ENCODE peak calls at places on chromosome 5, in four cellular contexts. D, K, T and J are unnamed samples.

GRCh38 chr5:75668988-75669760 is 48.1 kb downstream of the POC5 start:
- DNase-seq in D (no peak), K (no peak), T (peak; percentile 29), J (peak; percentile 61)

GRCh38 chr5:103362211-103362610 is 103.6 kb downstream of the MACIR start:
- DNase-seq in D (peak; percentile 69), K (no peak), T (no peak), J (no peak)

GRCh38 chr5:4017076-4017803 is 421.6 kb downstream of the IRX1 start:
- DNase-seq in D (no peak), K (no peak), T (no peak), J (no peak)

GRCh38 chr5:106306313-106307028 is 1364.3 kb downstream of the EFNA5 start:
- DNase-seq in D (no peak), K (no peak), T (no peak), J (no peak)

GRCh38 chr5:52560366-52560765 is 227.3 kb upstream of the ITGA1 start:
- DNase-seq in D (peak; percentile 33), K (no peak), T (no peak), J (no peak)

GRCh38 chr5:9479361-9479760 is 66.5 kb downstream of the SEMA5A start:
- DNase-seq in D (no peak), K (no peak), T (no peak), J (no peak)

GRCh38 chr5:119302916-119303897 is 52.6 kb upstream of the TNFAIP8 start:
- DNase-seq in D (peak; percentile 98), K (no peak), T (peak; percentile 23), J (peak; percentile 60)

GRCh38 chr5:148491793-148492184 is 108.0 kb downstream of the FBXO38 start:
- DNase-seq in D (no peak), K (no peak), T (no peak), J (no peak)

GRCh38 chr5:172598251-172599203 is 42.5 kb upstream of the NEURL1B start:
- DNase-seq in D (no peak), K (no peak), T (no peak), J (no peak)

GRCh38 chr5:126477681-126478117 is 54.5 kb downstream of the GRAMD2B start:
- DNase-seq in D (no peak), K (no peak), T (no peak), J (no peak)

GRCh38 chr5:107526263-107526937 is 144.3 kb downstream of the EFNA5 start:
- DNase-seq in D (no peak), K (no peak), T (no peak), J (no peak)

GRCh38 chr5:128258387-128258786 is 174.8 kb downstream of the SLC12A2 start:
- DNase-seq in D (no peak), K (no peak), T (no peak), J (no peak)

GRCh38 chr5:154395407-154396106 is 50.2 kb upstream of the SAP30L start:
- DNase-seq in D (no peak), K (peak; percentile 38), T (no peak), J (peak; percentile 90)

GRCh38 chr5:16980983-16981382 is 44.9 kb upstream of the MYO10 start:
- DNase-seq in D (no peak), K (no peak), T (no peak), J (no peak)

DNA sequence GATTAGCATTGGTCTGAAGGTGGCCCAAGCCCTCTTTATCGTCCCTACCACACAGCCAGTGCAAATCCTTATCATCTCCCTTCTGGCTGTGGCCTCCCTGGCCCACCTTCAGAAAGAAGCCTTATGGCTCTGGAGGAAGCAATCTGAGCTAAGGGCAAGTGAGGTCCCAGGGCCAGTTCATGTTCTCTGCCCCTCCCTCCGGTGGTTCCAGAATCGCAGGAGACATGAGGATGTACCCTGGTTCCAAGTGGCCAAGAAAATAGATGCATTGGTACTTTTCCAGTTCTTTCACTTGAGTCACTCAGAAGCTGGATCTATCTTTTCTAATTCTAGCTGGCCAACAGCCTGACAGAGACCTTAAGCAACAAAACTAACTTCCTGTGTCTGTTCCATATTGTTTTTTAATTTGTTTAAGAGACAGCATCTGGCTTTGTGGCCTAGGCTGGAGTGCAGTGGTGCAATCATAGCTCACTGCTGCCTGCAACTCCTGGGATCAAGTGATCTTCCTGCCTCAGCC is 60.7 kb downstream of the LHFPL2 start:
- DNase-seq in D (peak; percentile 80), K (no peak), T (no peak), J (no peak)
- H3K4me1 ChIP-seq in D (peaks cover 35% of the 10 kb centered on the region), K (peaks cover 25% of the 10 kb centered on the region), T (peaks cover 6% of the 10 kb centered on the region), J (peaks cover 57% of the 10 kb centered on the region)

GRCh38 chr5:93586948-93587918 is 4.2 kb downstream of the NR2F1 start:
- DNase-seq in D (peak; percentile 82), K (no peak), T (no peak), J (no peak)
- H3K4me3 ChIP-seq in D (peak overlapping the region; percentile 99), K (no peak overlapping the region), T (no peak overlapping the region), J (peak overlapping the region; percentile 91)

DNA sequence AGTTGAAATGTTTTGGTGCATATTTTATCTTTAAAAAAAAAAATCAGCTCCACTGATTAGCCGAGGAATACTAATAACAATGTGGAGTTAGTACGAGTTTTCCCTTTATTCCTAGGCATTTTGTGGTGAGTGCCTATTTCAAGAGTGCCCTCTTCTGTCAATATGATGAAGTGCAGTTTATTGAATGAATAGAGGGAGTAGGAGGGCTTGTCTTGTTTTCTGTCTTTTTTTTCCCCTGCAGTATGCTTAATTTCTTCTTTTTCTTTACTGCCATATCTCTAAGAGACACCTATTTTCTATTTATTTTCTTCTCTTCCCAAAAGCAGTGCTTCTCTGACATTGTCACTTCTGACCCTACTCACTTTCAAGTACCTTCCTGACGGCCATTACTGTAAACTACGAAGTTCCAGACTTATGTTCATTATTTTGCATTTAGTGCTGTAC is 169.6 kb upstream of the PITX1 start:
- DNase-seq in D (no peak), K (no peak), T (no peak), J (no peak)
- TF ChIP-seq CTCF in D (peak; percentile 5), K (peak; percentile 36), T (peak; percentile 48), J (peak; percentile 66)

DNA sequence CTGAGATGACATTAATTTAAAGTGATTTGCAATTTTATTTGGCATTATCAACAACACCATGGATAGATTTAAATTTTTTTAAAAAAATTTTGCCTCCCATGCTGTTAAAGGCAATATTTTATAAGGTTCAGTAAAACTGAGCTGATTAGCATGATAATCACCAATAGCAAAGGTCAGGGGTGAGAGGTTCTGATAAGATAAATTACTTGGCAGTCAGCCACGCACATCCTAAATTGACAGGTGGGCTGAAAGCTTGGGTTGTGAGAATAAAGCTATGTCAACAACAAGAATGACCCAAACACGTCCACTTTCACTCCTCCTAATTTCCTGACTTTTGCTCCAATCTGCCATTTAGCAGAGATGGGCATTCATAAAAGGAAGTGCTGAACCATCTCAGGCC is 127.1 kb downstream of the LHFPL2 start:
- DNase-seq in D (no peak), K (no peak), T (no peak), J (no peak)
- H3K4me1 ChIP-seq in D (peaks cover 21% of the 10 kb centered on the region), K (peaks cover 25% of the 10 kb centered on the region), T (peaks cover 16% of the 10 kb centered on the region), J (peaks cover 26% of the 10 kb centered on the region)

GRCh38 chr5:178931846-178932760 is 8.9 kb upstream of the ZNF454 start:
- DNase-seq in D (no peak), K (no peak), T (no peak), J (no peak)
- H3K4me3 ChIP-seq in D (no peak overlapping the region), K (no peak overlapping the region), T (no peak overlapping the region), J (no peak overlapping the region)

DNA sequence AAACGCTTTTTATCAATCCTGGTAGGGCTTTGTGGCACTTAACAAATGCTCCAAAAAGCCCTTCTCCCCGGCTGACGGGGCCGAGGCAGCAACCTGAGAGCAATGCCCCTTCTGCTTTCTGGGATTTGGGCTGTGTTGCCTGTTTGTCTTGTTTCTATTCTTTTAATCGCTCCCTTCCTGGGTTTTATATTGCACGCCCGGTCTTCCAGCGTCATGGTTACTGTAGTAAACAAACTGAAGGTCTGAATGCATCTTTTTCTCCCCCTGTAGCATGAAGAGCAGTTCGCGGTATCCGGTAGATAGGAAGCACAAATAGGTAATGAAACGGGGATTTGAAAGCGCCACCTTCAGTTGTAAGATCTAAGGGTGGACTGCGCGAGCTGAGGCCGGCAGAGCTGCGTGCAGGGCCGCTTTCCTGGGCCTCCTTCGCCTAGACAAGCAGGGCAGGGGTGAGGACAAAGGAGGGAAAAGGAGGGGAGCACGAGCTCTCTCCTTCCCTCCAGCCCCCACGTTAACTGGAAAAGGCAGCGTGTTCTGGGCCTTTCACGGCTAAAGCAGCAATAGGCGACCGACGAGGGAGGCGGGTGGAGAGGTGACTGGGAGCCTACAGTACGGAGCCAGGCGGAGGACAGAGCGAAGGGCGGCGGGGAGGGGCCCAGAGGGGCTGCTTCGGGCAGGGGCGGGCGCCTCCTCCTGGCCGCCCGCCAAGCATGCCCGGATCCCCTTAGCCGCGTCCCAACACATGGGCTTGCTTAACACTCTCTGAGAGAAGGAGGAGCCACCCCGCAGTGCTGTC is 49.3 kb upstream of the ZNF366 start:
- DNase-seq in D (peak; percentile 74), K (no peak), T (peak; percentile 45), J (no peak)
- TF ChIP-seq CTCF in D (no peak), K (no peak), T (no peak), J (no peak)

DNA sequence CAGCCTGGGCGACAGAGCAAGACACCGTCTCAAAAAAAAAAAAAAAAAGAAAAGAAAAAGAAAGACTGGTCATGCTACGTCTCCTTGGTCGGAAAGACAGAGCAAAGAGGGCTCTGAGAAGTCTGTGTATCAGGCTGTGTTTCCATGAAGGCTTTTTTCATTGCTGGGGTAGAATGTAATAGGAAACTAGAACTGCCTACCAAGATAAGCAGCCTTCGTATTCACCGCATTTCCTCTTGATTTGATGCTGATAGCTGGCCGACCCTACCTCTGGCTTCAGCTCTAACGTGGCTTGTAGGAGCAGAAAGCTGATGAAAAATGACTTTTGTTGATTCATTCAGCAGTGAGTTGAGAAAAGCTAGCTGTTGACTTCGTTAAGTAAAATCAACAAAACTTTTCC is 17.4 kb downstream of the SLC1A3 start:
- DNase-seq in D (no peak), K (no peak), T (no peak), J (no peak)
- H3K4me1 ChIP-seq in D (no peaks in the 10 kb centered on the region), K (peaks cover 7% of the 10 kb centered on the region), T (peaks cover 20% of the 10 kb centered on the region), J (peaks cover 5% of the 10 kb centered on the region)